ENCODE peak calls at places on chromosomes 12 and 14, in four cellular contexts. One of them, this sample, is unnamed.

GRCh38 chr12:94062796-94063635 is 85.4 kb upstream of the PLXNC1 start:
- DNase-seq in progenitor cell of endocrine pancreas: no peak
- DNase-seq in effector memory CD4-positive, alpha-beta T cell: no peak
- DNase-seq in activated T-cell treated with anti-CD3 and anti-CD28 coated beads, Interleukin-2, amount 50 U/mL, for 72 hours: no peak
- DNase-seq in this sample: no peak

GRCh38 chr12:100926669-100927248 is 132.2 kb downstream of the ANO4 start:
- DNase-seq in progenitor cell of endocrine pancreas: peak; percentile 14
- DNase-seq in effector memory CD4-positive, alpha-beta T cell: no peak
- DNase-seq in activated T-cell treated with anti-CD3 and anti-CD28 coated beads, Interleukin-2, amount 50 U/mL, for 72 hours: no peak
- DNase-seq in this sample: peak; percentile 79

GRCh38 chr12:53223391-53224267 is 8.4 kb downstream of the RARG start:
- DNase-seq in progenitor cell of endocrine pancreas: no peak
- DNase-seq in effector memory CD4-positive, alpha-beta T cell: peak; percentile 45
- DNase-seq in activated T-cell treated with anti-CD3 and anti-CD28 coated beads, Interleukin-2, amount 50 U/mL, for 72 hours: no peak
- DNase-seq in this sample: no peak

GRCh38 chr12:3252416-3252815 is 175.2 kb downstream of the TSPAN9 start:
- DNase-seq in progenitor cell of endocrine pancreas: no peak
- DNase-seq in effector memory CD4-positive, alpha-beta T cell: no peak
- DNase-seq in activated T-cell treated with anti-CD3 and anti-CD28 coated beads, Interleukin-2, amount 50 U/mL, for 72 hours: no peak
- DNase-seq in this sample: no peak

GRCh38 chr14:43184540-43184939 is 1322.5 kb downstream of the FSCB start:
- DNase-seq in progenitor cell of endocrine pancreas: no peak
- DNase-seq in effector memory CD4-positive, alpha-beta T cell: no peak
- DNase-seq in activated T-cell treated with anti-CD3 and anti-CD28 coated beads, Interleukin-2, amount 50 U/mL, for 72 hours: no peak
- DNase-seq in this sample: no peak

GRCh38 chr12:13130981-13131380 is 27.5 kb upstream of the GSG1 start:
- DNase-seq in progenitor cell of endocrine pancreas: no peak
- DNase-seq in effector memory CD4-positive, alpha-beta T cell: no peak
- DNase-seq in activated T-cell treated with anti-CD3 and anti-CD28 coated beads, Interleukin-2, amount 50 U/mL, for 72 hours: no peak
- DNase-seq in this sample: no peak

GRCh38 chr14:64510825-64511679 is 6.5 kb downstream of the ZBTB1 start:
- DNase-seq in progenitor cell of endocrine pancreas: peak; percentile 37
- DNase-seq in effector memory CD4-positive, alpha-beta T cell: peak; percentile 63
- DNase-seq in activated T-cell treated with anti-CD3 and anti-CD28 coated beads, Interleukin-2, amount 50 U/mL, for 72 hours: peak; percentile 62
- DNase-seq in this sample: peak; percentile 57

GRCh38 chr12:95218164-95218851 is 701 bp downstream of the VEZT start:
- DNase-seq in progenitor cell of endocrine pancreas: no peak
- DNase-seq in effector memory CD4-positive, alpha-beta T cell: peak; percentile 19
- DNase-seq in activated T-cell treated with anti-CD3 and anti-CD28 coated beads, Interleukin-2, amount 50 U/mL, for 72 hours: peak; percentile 39
- DNase-seq in this sample: no peak

GRCh38 chr12:43113153-43113552 is 438.9 kb downstream of the ADAMTS20 start:
- DNase-seq in progenitor cell of endocrine pancreas: no peak
- DNase-seq in effector memory CD4-positive, alpha-beta T cell: no peak
- DNase-seq in activated T-cell treated with anti-CD3 and anti-CD28 coated beads, Interleukin-2, amount 50 U/mL, for 72 hours: no peak
- DNase-seq in this sample: no peak

GRCh38 chr12:49538740-49539403 is at the start of gene KCNH3:
- DNase-seq in progenitor cell of endocrine pancreas: peak; percentile 74
- DNase-seq in effector memory CD4-positive, alpha-beta T cell: peak; percentile 88
- DNase-seq in activated T-cell treated with anti-CD3 and anti-CD28 coated beads, Interleukin-2, amount 50 U/mL, for 72 hours: peak; percentile 87
- DNase-seq in this sample: no peak

GRCh38 chr14:55103005-55103640 is 25.9 kb upstream of the LGALS3 start:
- DNase-seq in progenitor cell of endocrine pancreas: peak; percentile 25
- DNase-seq in effector memory CD4-positive, alpha-beta T cell: peak; percentile 35
- DNase-seq in activated T-cell treated with anti-CD3 and anti-CD28 coated beads, Interleukin-2, amount 50 U/mL, for 72 hours: peak; percentile 70
- DNase-seq in this sample: no peak

GRCh38 chr14:97033556-97034081 is 236.4 kb downstream of the VRK1 start:
- DNase-seq in progenitor cell of endocrine pancreas: no peak
- DNase-seq in effector memory CD4-positive, alpha-beta T cell: no peak
- DNase-seq in activated T-cell treated with anti-CD3 and anti-CD28 coated beads, Interleukin-2, amount 50 U/mL, for 72 hours: no peak
- DNase-seq in this sample: no peak

GRCh38 chr14:105091335-105092123 is 26.3 kb upstream of the GPR132 start:
- DNase-seq in progenitor cell of endocrine pancreas: no peak
- DNase-seq in effector memory CD4-positive, alpha-beta T cell: no peak
- DNase-seq in activated T-cell treated with anti-CD3 and anti-CD28 coated beads, Interleukin-2, amount 50 U/mL, for 72 hours: no peak
- DNase-seq in this sample: no peak

GRCh38 chr12:60194682-60195081 is 598.9 kb downstream of the SLC16A7 start:
- DNase-seq in progenitor cell of endocrine pancreas: no peak
- DNase-seq in effector memory CD4-positive, alpha-beta T cell: no peak
- DNase-seq in activated T-cell treated with anti-CD3 and anti-CD28 coated beads, Interleukin-2, amount 50 U/mL, for 72 hours: no peak
- DNase-seq in this sample: no peak

GRCh38 chr12:1204581-1205121 is 213.6 kb downstream of the ERC1 start:
- DNase-seq in progenitor cell of endocrine pancreas: no peak
- DNase-seq in effector memory CD4-positive, alpha-beta T cell: no peak
- DNase-seq in activated T-cell treated with anti-CD3 and anti-CD28 coated beads, Interleukin-2, amount 50 U/mL, for 72 hours: no peak
- DNase-seq in this sample: no peak

GRCh38 chr14:88426271-88426670 is 40.8 kb downstream of the SPATA7 start:
- DNase-seq in progenitor cell of endocrine pancreas: no peak
- DNase-seq in effector memory CD4-positive, alpha-beta T cell: no peak
- DNase-seq in activated T-cell treated with anti-CD3 and anti-CD28 coated beads, Interleukin-2, amount 50 U/mL, for 72 hours: no peak
- DNase-seq in this sample: no peak

GRCh38 chr12:68559246-68559645 is 51.5 kb upstream of the RAP1B start:
- DNase-seq in progenitor cell of endocrine pancreas: no peak
- DNase-seq in effector memory CD4-positive, alpha-beta T cell: no peak
- DNase-seq in activated T-cell treated with anti-CD3 and anti-CD28 coated beads, Interleukin-2, amount 50 U/mL, for 72 hours: no peak
- DNase-seq in this sample: no peak

GRCh38 chr14:42606839-42607238 is 1000.2 kb downstream of the LRFN5 start:
- DNase-seq in progenitor cell of endocrine pancreas: no peak
- DNase-seq in effector memory CD4-positive, alpha-beta T cell: no peak
- DNase-seq in activated T-cell treated with anti-CD3 and anti-CD28 coated beads, Interleukin-2, amount 50 U/mL, for 72 hours: no peak
- DNase-seq in this sample: no peak

GRCh38 chr14:93619176-93619793 is 169.0 kb downstream of the PRIMA1 start:
- DNase-seq in progenitor cell of endocrine pancreas: peak; percentile 11
- DNase-seq in effector memory CD4-positive, alpha-beta T cell: no peak
- DNase-seq in activated T-cell treated with anti-CD3 and anti-CD28 coated beads, Interleukin-2, amount 50 U/mL, for 72 hours: peak; percentile 34
- DNase-seq in this sample: peak; percentile 7

GRCh38 chr12:92570056-92570753 is 132.6 kb upstream of the PLEKHG7 start:
- DNase-seq in progenitor cell of endocrine pancreas: peak; percentile 41
- DNase-seq in effector memory CD4-positive, alpha-beta T cell: peak; percentile 30
- DNase-seq in activated T-cell treated with anti-CD3 and anti-CD28 coated beads, Interleukin-2, amount 50 U/mL, for 72 hours: peak; percentile 31
- DNase-seq in this sample: peak; percentile 54

GRCh38 chr12:6285063-6285477 is 25.4 kb upstream of the PLEKHG6 start:
- DNase-seq in progenitor cell of endocrine pancreas: peak; percentile 79
- DNase-seq in effector memory CD4-positive, alpha-beta T cell: peak; percentile 50
- DNase-seq in activated T-cell treated with anti-CD3 and anti-CD28 coated beads, Interleukin-2, amount 50 U/mL, for 72 hours: peak; percentile 52
- DNase-seq in this sample: no peak

GRCh38 chr12:64782181-64782580 is 23.0 kb upstream of the GNS start:
- DNase-seq in progenitor cell of endocrine pancreas: no peak
- DNase-seq in effector memory CD4-positive, alpha-beta T cell: no peak
- DNase-seq in activated T-cell treated with anti-CD3 and anti-CD28 coated beads, Interleukin-2, amount 50 U/mL, for 72 hours: no peak
- DNase-seq in this sample: no peak

GRCh38 chr14:94019329-94019728 is 6.8 kb upstream of the OTUB2 start:
- DNase-seq in progenitor cell of endocrine pancreas: no peak
- DNase-seq in effector memory CD4-positive, alpha-beta T cell: no peak
- DNase-seq in activated T-cell treated with anti-CD3 and anti-CD28 coated beads, Interleukin-2, amount 50 U/mL, for 72 hours: no peak
- DNase-seq in this sample: no peak

GRCh38 chr14:104926619-104927431 is 2.1 kb downstream of the PLD4 start:
- DNase-seq in progenitor cell of endocrine pancreas: no peak
- DNase-seq in effector memory CD4-positive, alpha-beta T cell: no peak
- DNase-seq in activated T-cell treated with anti-CD3 and anti-CD28 coated beads, Interleukin-2, amount 50 U/mL, for 72 hours: no peak
- DNase-seq in this sample: no peak

GRCh38 chr14:28766505-28767238 is at the start of gene FOXG1:
- DNase-seq in progenitor cell of endocrine pancreas: no peak
- DNase-seq in effector memory CD4-positive, alpha-beta T cell: no peak
- DNase-seq in activated T-cell treated with anti-CD3 and anti-CD28 coated beads, Interleukin-2, amount 50 U/mL, for 72 hours: no peak
- DNase-seq in this sample: no peak

GRCh38 chr14:64761441-64762043 is 57.3 kb downstream of the PLEKHG3 start:
- DNase-seq in progenitor cell of endocrine pancreas: no peak
- DNase-seq in effector memory CD4-positive, alpha-beta T cell: no peak
- DNase-seq in activated T-cell treated with anti-CD3 and anti-CD28 coated beads, Interleukin-2, amount 50 U/mL, for 72 hours: no peak
- DNase-seq in this sample: no peak

GRCh38 chr12:121494093-121494787 is 86.6 kb downstream of the KDM2B start:
- DNase-seq in progenitor cell of endocrine pancreas: peak; percentile 23
- DNase-seq in effector memory CD4-positive, alpha-beta T cell: peak; percentile 38
- DNase-seq in activated T-cell treated with anti-CD3 and anti-CD28 coated beads, Interleukin-2, amount 50 U/mL, for 72 hours: peak; percentile 57
- DNase-seq in this sample: peak; percentile 57

GRCh38 chr14:30484976-30485375 is 74.0 kb upstream of the G2E3 start:
- DNase-seq in progenitor cell of endocrine pancreas: no peak
- DNase-seq in effector memory CD4-positive, alpha-beta T cell: no peak
- DNase-seq in activated T-cell treated with anti-CD3 and anti-CD28 coated beads, Interleukin-2, amount 50 U/mL, for 72 hours: no peak
- DNase-seq in this sample: peak; percentile 22

GRCh38 chr12:101501410-101502045 is 26.4 kb downstream of the SPIC start:
- DNase-seq in progenitor cell of endocrine pancreas: no peak
- DNase-seq in effector memory CD4-positive, alpha-beta T cell: no peak
- DNase-seq in activated T-cell treated with anti-CD3 and anti-CD28 coated beads, Interleukin-2, amount 50 U/mL, for 72 hours: no peak
- DNase-seq in this sample: no peak

This sample was measured in iPS DF 6.9.